ENCODE peak calls at places on chromosomes 16 and 17, in five cellular contexts. One of them, this sample, is unnamed.

GRCh38 chr17:49397586-49397985 is 17.1 kb downstream of the PHB1 start:
- DNase-seq in GM23338: no peak
- DNase-seq in fibroblast of lung: no peak
- DNase-seq in MM.1S: no peak
- DNase-seq in aorta: no peak
- DNase-seq in this sample: no peak

GRCh38 chr17:68383443-68384321 is 73.6 kb downstream of the WIPI1 start:
- DNase-seq in MM.1S: no peak
- DNase-seq in aorta: no peak
- DNase-seq in fibroblast of lung: peak; percentile 94
- DNase-seq in GM23338: no peak
- DNase-seq in this sample: no peak

GRCh38 chr16:73183678-73184092 is 135.8 kb upstream of the ZFHX3 start:
- DNase-seq in fibroblast of lung: peak; percentile 56
- DNase-seq in MM.1S: no peak
- DNase-seq in GM23338: no peak
- DNase-seq in aorta: no peak
- DNase-seq in this sample: no peak

GRCh38 chr16:58854392-58854791 is 120.3 kb upstream of the GOT2 start:
- DNase-seq in fibroblast of lung: no peak
- DNase-seq in GM23338: no peak
- DNase-seq in aorta: no peak
- DNase-seq in MM.1S: no peak
- DNase-seq in this sample: no peak

GRCh38 chr17:78390241-78391050 is 12.0 kb downstream of the PGS1 start:
- DNase-seq in aorta: no peak
- DNase-seq in GM23338: peak; percentile 63
- DNase-seq in fibroblast of lung: peak; percentile 94
- DNase-seq in MM.1S: no peak
- DNase-seq in this sample: no peak

GRCh38 chr16:56336711-56337110 is 88.6 kb downstream of the AMFR start:
- DNase-seq in GM23338: no peak
- DNase-seq in MM.1S: no peak
- DNase-seq in aorta: no peak
- DNase-seq in fibroblast of lung: no peak
- DNase-seq in this sample: no peak

GRCh38 chr17:50708050-50709000 is 611 bp upstream of the ANKRD40 start:
- DNase-seq in GM23338: no peak
- DNase-seq in MM.1S: peak; percentile 58
- DNase-seq in fibroblast of lung: peak; percentile 47
- DNase-seq in aorta: no peak
- DNase-seq in this sample: no peak

GRCh38 chr17:57106107-57106835 is 21.2 kb downstream of the AKAP1 start:
- DNase-seq in aorta: no peak
- DNase-seq in GM23338: peak; percentile 64
- DNase-seq in fibroblast of lung: no peak
- DNase-seq in MM.1S: no peak
- DNase-seq in this sample: no peak

GRCh38 chr17:60527701-60528100 is 1.7 kb upstream of the APPBP2 start:
- DNase-seq in MM.1S: no peak
- DNase-seq in GM23338: no peak
- DNase-seq in aorta: no peak
- DNase-seq in fibroblast of lung: no peak
- DNase-seq in this sample: no peak

GRCh38 chr17:5468075-5468473 is 708 bp downstream of the DHX33 start:
- DNase-seq in fibroblast of lung: no peak
- DNase-seq in aorta: no peak
- DNase-seq in MM.1S: peak; percentile 10
- DNase-seq in GM23338: peak; percentile 14
- DNase-seq in this sample: no peak

GRCh38 chr17:82003411-82004381 is 19.0 kb downstream of the CENPX start:
- DNase-seq in fibroblast of lung: peak; percentile 89
- DNase-seq in aorta: peak; percentile 93
- DNase-seq in GM23338: no peak
- DNase-seq in MM.1S: no peak
- DNase-seq in this sample: no peak

GRCh38 chr16:11901091-11901490 is 14.7 kb downstream of the GSPT1 start:
- DNase-seq in GM23338: no peak
- DNase-seq in fibroblast of lung: no peak
- DNase-seq in aorta: no peak
- DNase-seq in MM.1S: no peak
- DNase-seq in this sample: no peak

GRCh38 chr16:11893571-11893970 is 22.2 kb downstream of the GSPT1 start:
- DNase-seq in MM.1S: no peak
- DNase-seq in fibroblast of lung: no peak
- DNase-seq in GM23338: no peak
- DNase-seq in aorta: no peak
- DNase-seq in this sample: no peak

GRCh38 chr16:11896776-11897175 is 19.0 kb downstream of the GSPT1 start:
- DNase-seq in aorta: no peak
- DNase-seq in GM23338: no peak
- DNase-seq in MM.1S: no peak
- DNase-seq in fibroblast of lung: peak; percentile 64
- DNase-seq in this sample: no peak
- H3K27ac ChIP-seq in aorta: no peak overlapping the region
- H3K27ac ChIP-seq in GM23338: peak overlapping the region; percentile 55
- H3K27ac ChIP-seq in MM.1S: no peak overlapping the region
- H3K27ac ChIP-seq in fibroblast of lung: no peak overlapping the region
- H3K27ac ChIP-seq in this sample: no peak overlapping the region

GRCh38 chr17:46088595-46088994 is 89.5 kb downstream of the STH start:
- DNase-seq in aorta: no peak
- DNase-seq in fibroblast of lung: no peak
- DNase-seq in GM23338: no peak
- DNase-seq in MM.1S: no peak
- DNase-seq in this sample: no peak
- H3K4me1 ChIP-seq in aorta: peaks cover 5% of the 10 kb centered on the region
- H3K4me1 ChIP-seq in fibroblast of lung: no peaks in the 10 kb centered on the region
- H3K4me1 ChIP-seq in GM23338: no peaks in the 10 kb centered on the region
- H3K4me1 ChIP-seq in MM.1S: no peaks in the 10 kb centered on the region
- H3K4me1 ChIP-seq in this sample: peaks cover 3% of the 10 kb centered on the region

GRCh38 chr17:39057807-39058206 is 90.6 kb upstream of the FBXO47 start:
- DNase-seq in aorta: no peak
- DNase-seq in MM.1S: no peak
- DNase-seq in GM23338: no peak
- DNase-seq in fibroblast of lung: no peak
- DNase-seq in this sample: no peak
- H3K4me3 ChIP-seq in aorta: no peak overlapping the region
- H3K4me3 ChIP-seq in MM.1S: peak overlapping the region; percentile 72
- H3K4me3 ChIP-seq in GM23338: peak overlapping the region; percentile 60
- H3K4me3 ChIP-seq in fibroblast of lung: no peak overlapping the region
- H3K4me3 ChIP-seq in this sample: no peak overlapping the region

GRCh38 chr17:58508341-58509067 is 5.9 kb downstream of the MTMR4 start:
- DNase-seq in MM.1S: no peak
- DNase-seq in GM23338: no peak
- DNase-seq in fibroblast of lung: no peak
- DNase-seq in aorta: no peak
- DNase-seq in this sample: no peak
- H3K27ac ChIP-seq in MM.1S: no peak overlapping the region
- H3K27ac ChIP-seq in GM23338: no peak overlapping the region
- H3K27ac ChIP-seq in fibroblast of lung: no peak overlapping the region
- H3K27ac ChIP-seq in aorta: no peak overlapping the region
- H3K27ac ChIP-seq in this sample: no peak overlapping the region

DNA sequence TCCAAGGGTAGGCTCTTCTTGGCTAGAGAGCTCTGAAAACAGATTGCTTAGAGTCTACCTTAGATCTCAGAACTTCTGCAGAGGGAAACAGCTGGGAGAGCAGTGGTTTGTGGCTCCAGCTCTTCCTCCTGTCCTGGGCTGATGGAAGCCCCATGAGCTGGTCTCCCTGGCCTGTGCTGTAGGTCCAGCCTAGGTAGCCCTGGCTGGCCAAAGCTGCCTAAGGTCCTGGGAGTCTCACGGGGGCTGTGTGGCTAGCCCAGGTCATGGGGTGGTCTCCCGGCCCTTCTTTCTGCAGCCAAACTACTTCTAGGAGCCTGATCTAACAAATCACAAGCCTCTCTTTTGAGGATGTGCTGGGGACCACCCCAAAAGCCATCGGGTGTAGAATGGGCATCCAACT is 75.7 kb downstream of the MPRIP start:
- DNase-seq in aorta: peak; percentile 22
- DNase-seq in fibroblast of lung: no peak
- DNase-seq in GM23338: no peak
- DNase-seq in MM.1S: no peak
- DNase-seq in this sample: no peak
- H3K4me1 ChIP-seq in aorta: no peaks in the 10 kb centered on the region
- H3K4me1 ChIP-seq in fibroblast of lung: peaks cover 18% of the 10 kb centered on the region
- H3K4me1 ChIP-seq in GM23338: no peaks in the 10 kb centered on the region
- H3K4me1 ChIP-seq in MM.1S: no peaks in the 10 kb centered on the region
- H3K4me1 ChIP-seq in this sample: peaks cover 2% of the 10 kb centered on the region

DNA sequence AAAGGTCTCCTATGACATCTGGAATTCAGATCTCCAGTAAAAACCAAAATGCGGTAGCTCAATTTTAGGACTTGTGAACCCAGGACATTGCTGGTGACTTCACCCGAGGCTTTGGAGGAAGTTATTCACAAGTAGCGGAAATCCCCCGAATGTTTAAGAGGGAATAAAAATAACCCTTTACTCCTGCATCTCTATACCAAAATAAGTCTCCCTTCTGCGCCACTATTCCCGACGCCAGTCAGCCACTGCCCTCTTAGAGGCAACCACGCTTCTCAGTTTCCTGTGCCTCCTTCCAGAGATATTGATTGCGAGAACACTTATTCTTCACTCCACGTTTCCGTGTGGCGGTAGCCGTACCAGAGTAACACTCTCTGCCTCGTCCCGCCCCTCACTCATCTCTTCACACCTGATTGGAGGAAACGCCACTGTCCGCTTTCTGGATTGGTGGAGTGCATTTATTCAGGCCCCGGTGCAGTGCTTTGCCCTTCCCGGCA is 27.4 kb downstream of the EMP2 start:
- DNase-seq in MM.1S: peak; percentile 75
- DNase-seq in GM23338: peak; percentile 78
- DNase-seq in aorta: peak; percentile 79
- DNase-seq in fibroblast of lung: no peak
- DNase-seq in this sample: peak; percentile 31
- H3K4me3 ChIP-seq in MM.1S: peak overlapping the region; percentile 52
- H3K4me3 ChIP-seq in GM23338: no peak overlapping the region
- H3K4me3 ChIP-seq in aorta: no peak overlapping the region
- H3K4me3 ChIP-seq in fibroblast of lung: no peak overlapping the region
- H3K4me3 ChIP-seq in this sample: no peak overlapping the region

GRCh38 chr17:39660397-39661043 is 4.6 kb upstream of the TCAP start:
- DNase-seq in fibroblast of lung: no peak
- DNase-seq in GM23338: no peak
- DNase-seq in MM.1S: no peak
- DNase-seq in aorta: no peak
- DNase-seq in this sample: no peak

GRCh38 chr17:39660011-39660360 is 5.2 kb upstream of the TCAP start:
- DNase-seq in MM.1S: no peak
- DNase-seq in fibroblast of lung: no peak
- DNase-seq in GM23338: no peak
- DNase-seq in aorta: no peak
- DNase-seq in this sample: no peak

GRCh38 chr17:39659286-39660010 is 5.7 kb upstream of the TCAP start:
- DNase-seq in fibroblast of lung: no peak
- DNase-seq in aorta: no peak
- DNase-seq in GM23338: no peak
- DNase-seq in MM.1S: no peak
- DNase-seq in this sample: no peak

GRCh38 chr17:39658346-39658745 is 6.8 kb upstream of the TCAP start:
- DNase-seq in MM.1S: no peak
- DNase-seq in fibroblast of lung: no peak
- DNase-seq in GM23338: no peak
- DNase-seq in aorta: no peak
- DNase-seq in this sample: no peak

DNA sequence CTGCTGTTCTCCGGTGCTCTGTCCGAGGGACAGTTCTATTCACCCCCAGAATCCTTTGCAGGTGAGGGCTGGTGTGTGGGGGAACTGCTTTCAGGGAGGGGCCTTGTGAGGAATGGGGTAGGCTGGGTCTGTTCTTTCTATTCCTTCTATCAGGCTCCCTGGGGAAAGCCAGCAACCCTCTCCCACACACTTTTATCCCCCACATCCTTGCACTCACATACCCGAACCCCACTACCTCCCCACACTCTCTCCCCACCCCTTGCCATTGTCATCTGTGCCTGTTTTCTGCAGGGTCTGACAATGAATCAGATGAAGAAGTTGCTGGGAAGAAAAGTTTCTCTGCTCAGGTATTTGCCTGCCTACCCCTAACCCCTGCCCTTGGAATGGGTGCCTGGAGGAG is 6.4 kb upstream of the TCAP start:
- DNase-seq in GM23338: no peak
- DNase-seq in aorta: no peak
- DNase-seq in fibroblast of lung: no peak
- DNase-seq in MM.1S: no peak
- DNase-seq in this sample: no peak
- H3K27ac ChIP-seq in GM23338: no peak overlapping the region
- H3K27ac ChIP-seq in aorta: no peak overlapping the region
- H3K27ac ChIP-seq in fibroblast of lung: no peak overlapping the region
- H3K27ac ChIP-seq in MM.1S: no peak overlapping the region
- H3K27ac ChIP-seq in this sample: no peak overlapping the region

GRCh38 chr16:31535737-31536136 is 8.0 kb downstream of the AHSP start:
- DNase-seq in MM.1S: no peak
- DNase-seq in aorta: no peak
- DNase-seq in fibroblast of lung: no peak
- DNase-seq in GM23338: no peak
- DNase-seq in this sample: no peak
- H3K4me1 ChIP-seq in MM.1S: no peaks in the 10 kb centered on the region
- H3K4me1 ChIP-seq in aorta: no peaks in the 10 kb centered on the region
- H3K4me1 ChIP-seq in fibroblast of lung: no peaks in the 10 kb centered on the region
- H3K4me1 ChIP-seq in GM23338: no peaks in the 10 kb centered on the region
- H3K4me1 ChIP-seq in this sample: no peaks in the 10 kb centered on the region

DNA sequence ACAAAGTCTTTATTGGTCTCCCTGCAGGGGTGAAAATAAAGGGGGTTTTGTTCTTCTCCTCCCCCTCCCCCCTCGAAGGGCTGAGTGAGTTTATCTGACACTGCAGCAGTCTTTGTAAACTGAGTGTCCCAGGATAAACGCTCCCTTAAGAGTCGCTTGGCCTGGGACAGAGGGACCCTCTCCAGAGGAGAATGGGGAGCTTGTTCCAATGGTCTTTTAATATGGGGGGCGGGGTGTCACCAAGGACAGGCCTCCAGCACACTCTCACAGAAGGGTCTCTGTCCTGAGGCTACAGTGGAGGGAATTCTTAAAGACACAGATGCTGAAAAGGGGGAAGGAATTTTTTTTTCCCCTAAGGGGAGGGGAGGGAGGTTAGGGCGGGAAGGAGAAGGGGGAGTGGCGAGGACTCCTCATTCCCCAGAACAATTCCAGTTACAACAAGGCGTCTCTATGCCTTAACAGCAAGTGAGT is 455.5 kb downstream of the SOX9 start:
- DNase-seq in aorta: no peak
- DNase-seq in fibroblast of lung: no peak
- DNase-seq in MM.1S: no peak
- DNase-seq in GM23338: peak; percentile 72
- DNase-seq in this sample: no peak
- H3K4me3 ChIP-seq in aorta: no peak overlapping the region
- H3K4me3 ChIP-seq in fibroblast of lung: no peak overlapping the region
- H3K4me3 ChIP-seq in MM.1S: no peak overlapping the region
- H3K4me3 ChIP-seq in GM23338: peak overlapping the region; percentile 25
- H3K4me3 ChIP-seq in this sample: no peak overlapping the region